ENCODE peak calls at places on chromosomes 13 and 19, in seven cellular contexts. One of them, this sample, is unnamed.

GRCh38 chr19:44476559-44477408 is 23.5 kb downstream of the ZNF180 start:
- DNase-seq in adrenal gland: no peak
- DNase-seq in CD4-positive, alpha-beta T cell: no peak
- DNase-seq in thoracic aorta: no peak
- DNase-seq in heart left ventricle: no peak
- DNase-seq in stomach: no peak
- DNase-seq in transverse colon: no peak
- DNase-seq in this sample: no peak

GRCh38 chr19:40744554-40745401 is 5.5 kb downstream of the ACTMAP start:
- DNase-seq in transverse colon: no peak
- DNase-seq in CD4-positive, alpha-beta T cell: no peak
- DNase-seq in heart left ventricle: no peak
- DNase-seq in stomach: no peak
- DNase-seq in thoracic aorta: no peak
- DNase-seq in adrenal gland: no peak
- DNase-seq in this sample: no peak

GRCh38 chr13:106661236-106661635 is 93.3 kb upstream of the ARGLU1 start:
- DNase-seq in thoracic aorta: no peak
- DNase-seq in CD4-positive, alpha-beta T cell: no peak
- DNase-seq in transverse colon: no peak
- DNase-seq in adrenal gland: no peak
- DNase-seq in heart left ventricle: no peak
- DNase-seq in stomach: no peak
- DNase-seq in this sample: no peak

GRCh38 chr13:86002921-86003488 is 203.8 kb upstream of the SLITRK6 start:
- DNase-seq in transverse colon: no peak
- DNase-seq in heart left ventricle: no peak
- DNase-seq in adrenal gland: no peak
- DNase-seq in thoracic aorta: no peak
- DNase-seq in stomach: no peak
- DNase-seq in CD4-positive, alpha-beta T cell: no peak
- DNase-seq in this sample: no peak

GRCh38 chr13:61908906-61909305 is 493.3 kb upstream of the PCDH20 start:
- DNase-seq in thoracic aorta: no peak
- DNase-seq in heart left ventricle: no peak
- DNase-seq in transverse colon: no peak
- DNase-seq in adrenal gland: no peak
- DNase-seq in CD4-positive, alpha-beta T cell: no peak
- DNase-seq in stomach: no peak
- DNase-seq in this sample: no peak

GRCh38 chr19:32581704-32582164 is 744 bp downstream of the PDCD5 start:
- DNase-seq in heart left ventricle: peak; percentile 37
- DNase-seq in CD4-positive, alpha-beta T cell: no peak
- DNase-seq in thoracic aorta: no peak
- DNase-seq in transverse colon: peak; percentile 38
- DNase-seq in adrenal gland: peak; percentile 16
- DNase-seq in stomach: no peak
- DNase-seq in this sample: peak; percentile 27

GRCh38 chr13:76830805-76831204 is 55.4 kb downstream of the KCTD12 start:
- DNase-seq in CD4-positive, alpha-beta T cell: no peak
- DNase-seq in thoracic aorta: no peak
- DNase-seq in stomach: no peak
- DNase-seq in heart left ventricle: no peak
- DNase-seq in transverse colon: no peak
- DNase-seq in adrenal gland: no peak
- DNase-seq in this sample: no peak

GRCh38 chr13:111516712-111517640 is 196.5 kb downstream of the TEX29 start:
- DNase-seq in adrenal gland: no peak
- DNase-seq in stomach: no peak
- DNase-seq in CD4-positive, alpha-beta T cell: no peak
- DNase-seq in heart left ventricle: no peak
- DNase-seq in thoracic aorta: no peak
- DNase-seq in transverse colon: no peak
- DNase-seq in this sample: no peak

GRCh38 chr13:103953859-103954258 is 887.6 kb upstream of the SLC10A2 start:
- DNase-seq in adrenal gland: no peak
- DNase-seq in heart left ventricle: no peak
- DNase-seq in CD4-positive, alpha-beta T cell: no peak
- DNase-seq in thoracic aorta: no peak
- DNase-seq in stomach: no peak
- DNase-seq in transverse colon: no peak
- DNase-seq in this sample: no peak

GRCh38 chr13:76684336-76684735 is 201.9 kb downstream of the KCTD12 start:
- DNase-seq in adrenal gland: no peak
- DNase-seq in stomach: no peak
- DNase-seq in heart left ventricle: no peak
- DNase-seq in CD4-positive, alpha-beta T cell: no peak
- DNase-seq in thoracic aorta: no peak
- DNase-seq in transverse colon: no peak
- DNase-seq in this sample: no peak

GRCh38 chr19:4375620-4376228 is 24.6 kb downstream of the SH3GL1 start:
- DNase-seq in thoracic aorta: no peak
- DNase-seq in CD4-positive, alpha-beta T cell: no peak
- DNase-seq in adrenal gland: no peak
- DNase-seq in stomach: no peak
- DNase-seq in heart left ventricle: no peak
- DNase-seq in transverse colon: peak; percentile 38
- DNase-seq in this sample: no peak

GRCh38 chr13:56332671-56333070 is 808.0 kb upstream of the PRR20A start:
- DNase-seq in thoracic aorta: no peak
- DNase-seq in adrenal gland: no peak
- DNase-seq in transverse colon: no peak
- DNase-seq in CD4-positive, alpha-beta T cell: no peak
- DNase-seq in heart left ventricle: no peak
- DNase-seq in stomach: no peak
- DNase-seq in this sample: no peak

GRCh38 chr13:108297114-108297513 is 27.6 kb downstream of the TNFSF13B start:
- DNase-seq in CD4-positive, alpha-beta T cell: no peak
- DNase-seq in adrenal gland: no peak
- DNase-seq in thoracic aorta: no peak
- DNase-seq in transverse colon: no peak
- DNase-seq in stomach: no peak
- DNase-seq in heart left ventricle: no peak
- DNase-seq in this sample: no peak

GRCh38 chr19:40690699-40691420 is 409 bp upstream of the NUMBL start:
- DNase-seq in heart left ventricle: peak; percentile 96
- DNase-seq in stomach: peak; percentile 96
- DNase-seq in thoracic aorta: peak; percentile 89
- DNase-seq in CD4-positive, alpha-beta T cell: peak; percentile 77
- DNase-seq in transverse colon: peak; percentile 96
- DNase-seq in adrenal gland: peak; percentile 94
- DNase-seq in this sample: peak; percentile 97

GRCh38 chr13:103539265-103539664 is 473.0 kb upstream of the SLC10A2 start:
- DNase-seq in CD4-positive, alpha-beta T cell: no peak
- DNase-seq in thoracic aorta: no peak
- DNase-seq in stomach: no peak
- DNase-seq in heart left ventricle: no peak
- DNase-seq in adrenal gland: no peak
- DNase-seq in transverse colon: no peak
- DNase-seq in this sample: peak; percentile 20

GRCh38 chr13:113211774-113212173 is 2.4 kb downstream of the CUL4A start:
- DNase-seq in CD4-positive, alpha-beta T cell: no peak
- DNase-seq in adrenal gland: no peak
- DNase-seq in heart left ventricle: no peak
- DNase-seq in transverse colon: no peak
- DNase-seq in stomach: no peak
- DNase-seq in thoracic aorta: no peak
- DNase-seq in this sample: no peak

GRCh38 chr13:20350380-20350763 is 118.3 kb upstream of the GJB6 start:
- DNase-seq in thoracic aorta: no peak
- DNase-seq in adrenal gland: no peak
- DNase-seq in heart left ventricle: no peak
- DNase-seq in stomach: no peak
- DNase-seq in CD4-positive, alpha-beta T cell: no peak
- DNase-seq in transverse colon: no peak
- DNase-seq in this sample: no peak

GRCh38 chr19:29502581-29502850 is 23.3 kb upstream of the VSTM2B start:
- DNase-seq in stomach: no peak
- DNase-seq in adrenal gland: no peak
- DNase-seq in thoracic aorta: no peak
- DNase-seq in CD4-positive, alpha-beta T cell: no peak
- DNase-seq in transverse colon: no peak
- DNase-seq in heart left ventricle: no peak
- DNase-seq in this sample: no peak

GRCh38 chr19:16527971-16528521 is 14.2 kb downstream of the CHERP start:
- DNase-seq in stomach: peak; percentile 41
- DNase-seq in adrenal gland: no peak
- DNase-seq in transverse colon: no peak
- DNase-seq in thoracic aorta: no peak
- DNase-seq in heart left ventricle: no peak
- DNase-seq in CD4-positive, alpha-beta T cell: peak; percentile 18
- DNase-seq in this sample: no peak

GRCh38 chr19:49680473-49681351 is 3.6 kb downstream of the PRMT1 start:
- DNase-seq in heart left ventricle: peak; percentile 90
- DNase-seq in adrenal gland: peak; percentile 91
- DNase-seq in CD4-positive, alpha-beta T cell: peak; percentile 96
- DNase-seq in thoracic aorta: no peak
- DNase-seq in stomach: peak; percentile 93
- DNase-seq in transverse colon: peak; percentile 93
- DNase-seq in this sample: peak; percentile 90

GRCh38 chr19:38658462-38659306 is 11.2 kb downstream of the ACTN4 start:
- DNase-seq in adrenal gland: peak; percentile 91
- DNase-seq in transverse colon: peak; percentile 56
- DNase-seq in thoracic aorta: no peak
- DNase-seq in CD4-positive, alpha-beta T cell: no peak
- DNase-seq in heart left ventricle: no peak
- DNase-seq in stomach: peak; percentile 63
- DNase-seq in this sample: no peak

GRCh38 chr19:728011-728410 is 19.3 kb downstream of the PALM start:
- DNase-seq in transverse colon: no peak
- DNase-seq in CD4-positive, alpha-beta T cell: no peak
- DNase-seq in heart left ventricle: peak; percentile 81
- DNase-seq in adrenal gland: peak; percentile 65
- DNase-seq in thoracic aorta: no peak
- DNase-seq in stomach: no peak
- DNase-seq in this sample: peak; percentile 87

GRCh38 chr13:30158774-30159445 is 148.4 kb downstream of the KATNAL1 start:
- DNase-seq in adrenal gland: peak; percentile 66
- DNase-seq in transverse colon: no peak
- DNase-seq in heart left ventricle: no peak
- DNase-seq in stomach: peak; percentile 53
- DNase-seq in thoracic aorta: no peak
- DNase-seq in CD4-positive, alpha-beta T cell: no peak
- DNase-seq in this sample: no peak

GRCh38 chr19:18503971-18504885 is 17.6 kb downstream of the ELL start:
- DNase-seq in transverse colon: peak; percentile 77
- DNase-seq in CD4-positive, alpha-beta T cell: no peak
- DNase-seq in adrenal gland: peak; percentile 40
- DNase-seq in thoracic aorta: no peak
- DNase-seq in stomach: peak; percentile 51
- DNase-seq in heart left ventricle: no peak
- DNase-seq in this sample: no peak
- H3K27ac ChIP-seq in transverse colon: peak overlapping the region; percentile 70
- H3K27ac ChIP-seq in CD4-positive, alpha-beta T cell: no peak overlapping the region
- H3K27ac ChIP-seq in adrenal gland: peak overlapping the region; percentile 76
- H3K27ac ChIP-seq in thoracic aorta: peak overlapping the region; percentile 65
- H3K27ac ChIP-seq in stomach: peak overlapping the region; percentile 52
- H3K27ac ChIP-seq in heart left ventricle: peak overlapping the region; percentile 77
- H3K27ac ChIP-seq in this sample: peak overlapping the region; percentile 94

GRCh38 chr19:55147408-55148251 is 1.4 kb downstream of the TNNT1 start:
- DNase-seq in heart left ventricle: no peak
- DNase-seq in CD4-positive, alpha-beta T cell: no peak
- DNase-seq in thoracic aorta: no peak
- DNase-seq in stomach: no peak
- DNase-seq in transverse colon: no peak
- DNase-seq in adrenal gland: no peak
- DNase-seq in this sample: no peak
- H3K27me3 ChIP-seq in heart left ventricle: peaks cover 2% of the 10 kb centered on the region
- H3K27me3 ChIP-seq in CD4-positive, alpha-beta T cell: peaks cover 47% of the 10 kb centered on the region
- H3K27me3 ChIP-seq in thoracic aorta: peaks cover 4% of the 10 kb centered on the region
- H3K27me3 ChIP-seq in stomach: peaks cover 94% of the 10 kb centered on the region
- H3K27me3 ChIP-seq in transverse colon: peaks cover 85% of the 10 kb centered on the region
- H3K27me3 ChIP-seq in adrenal gland: peaks cover 28% of the 10 kb centered on the region
- H3K27me3 ChIP-seq in this sample: peaks cover 70% of the 10 kb centered on the region

GRCh38 chr19:35476149-35476548 is 14.1 kb downstream of the KRTDAP start:
- DNase-seq in thoracic aorta: no peak
- DNase-seq in transverse colon: no peak
- DNase-seq in CD4-positive, alpha-beta T cell: no peak
- DNase-seq in heart left ventricle: no peak
- DNase-seq in adrenal gland: no peak
- DNase-seq in stomach: no peak
- DNase-seq in this sample: no peak

GRCh38 chr19:35483089-35483488 is 7.2 kb downstream of the KRTDAP start:
- DNase-seq in stomach: no peak
- DNase-seq in CD4-positive, alpha-beta T cell: no peak
- DNase-seq in adrenal gland: no peak
- DNase-seq in heart left ventricle: no peak
- DNase-seq in transverse colon: no peak
- DNase-seq in thoracic aorta: no peak
- DNase-seq in this sample: no peak

GRCh38 chr19:35474104-35474503 is 16.2 kb downstream of the KRTDAP start:
- DNase-seq in transverse colon: no peak
- DNase-seq in CD4-positive, alpha-beta T cell: no peak
- DNase-seq in heart left ventricle: no peak
- DNase-seq in stomach: no peak
- DNase-seq in adrenal gland: no peak
- DNase-seq in thoracic aorta: no peak
- DNase-seq in this sample: no peak

GRCh38 chr19:35479278-35479677 is 11.0 kb downstream of the KRTDAP start:
- DNase-seq in stomach: peak; percentile 51
- DNase-seq in adrenal gland: no peak
- DNase-seq in transverse colon: no peak
- DNase-seq in thoracic aorta: no peak
- DNase-seq in heart left ventricle: no peak
- DNase-seq in CD4-positive, alpha-beta T cell: no peak
- DNase-seq in this sample: no peak

DNA sequence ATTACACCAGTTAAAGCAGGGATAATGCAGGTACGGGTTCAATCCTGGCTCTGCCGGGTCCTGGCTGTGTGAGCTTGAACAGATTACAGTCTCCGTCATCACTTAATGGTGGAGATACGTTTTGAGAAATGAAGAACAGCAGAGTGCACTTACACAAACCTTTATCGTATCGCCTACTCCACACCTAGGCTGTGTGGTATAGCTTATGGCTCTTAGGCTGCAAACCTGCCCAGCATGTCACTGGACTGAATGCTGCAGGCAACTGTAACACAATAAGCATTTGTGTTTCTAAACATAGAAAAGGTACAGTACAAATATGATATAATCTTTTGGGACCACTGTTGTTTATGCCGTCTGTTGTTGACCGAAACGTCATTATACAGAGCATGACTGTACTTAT is 11.5 kb downstream of the KRTDAP start:
- DNase-seq in heart left ventricle: no peak
- DNase-seq in adrenal gland: no peak
- DNase-seq in CD4-positive, alpha-beta T cell: no peak
- DNase-seq in transverse colon: no peak
- DNase-seq in thoracic aorta: no peak
- DNase-seq in stomach: no peak
- DNase-seq in this sample: no peak
- H3K27ac ChIP-seq in heart left ventricle: no peak overlapping the region
- H3K27ac ChIP-seq in adrenal gland: no peak overlapping the region
- H3K27ac ChIP-seq in CD4-positive, alpha-beta T cell: no peak overlapping the region
- H3K27ac ChIP-seq in transverse colon: no peak overlapping the region
- H3K27ac ChIP-seq in thoracic aorta: no peak overlapping the region
- H3K27ac ChIP-seq in stomach: no peak overlapping the region
- H3K27ac ChIP-seq in this sample: no peak overlapping the region

DNA sequence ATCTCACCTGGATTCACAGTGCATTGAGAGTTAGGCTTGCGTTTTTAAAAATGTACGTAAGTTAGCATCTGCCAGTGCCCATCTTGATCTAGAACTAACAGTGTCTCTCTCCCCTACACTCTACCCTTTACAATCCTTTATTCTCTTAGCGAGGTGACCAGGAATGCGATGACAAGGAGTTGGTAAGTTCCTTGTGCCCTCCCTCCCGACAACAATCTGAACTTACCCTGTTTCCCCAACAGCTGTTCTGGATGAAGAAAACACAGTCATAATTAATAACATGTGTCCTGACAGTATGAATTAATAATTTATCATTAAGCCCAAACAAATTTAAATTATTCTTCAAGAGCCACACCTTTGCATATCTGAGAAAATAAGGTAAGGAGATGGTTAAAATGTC is 6.3 kb downstream of the TSHZ3 start:
- DNase-seq in adrenal gland: no peak
- DNase-seq in CD4-positive, alpha-beta T cell: no peak
- DNase-seq in transverse colon: no peak
- DNase-seq in heart left ventricle: no peak
- DNase-seq in stomach: no peak
- DNase-seq in thoracic aorta: no peak
- DNase-seq in this sample: no peak
- H3K27me3 ChIP-seq in adrenal gland: no peaks in the 10 kb centered on the region
- H3K27me3 ChIP-seq in CD4-positive, alpha-beta T cell: peaks cover 37% of the 10 kb centered on the region
- H3K27me3 ChIP-seq in transverse colon: peaks cover 26% of the 10 kb centered on the region
- H3K27me3 ChIP-seq in heart left ventricle: no peaks in the 10 kb centered on the region
- H3K27me3 ChIP-seq in stomach: peaks cover 36% of the 10 kb centered on the region
- H3K27me3 ChIP-seq in thoracic aorta: no peaks in the 10 kb centered on the region
- H3K27me3 ChIP-seq in this sample: no peaks in the 10 kb centered on the region